ENCODE peak calls at places on chromosome 1, in nine cellular contexts. O, Y, I, T, B, Q, N, L and R are unnamed samples.

GRCh38 chr1:57672741-57673140 is 248.9 kb upstream of the DAB1 start:
- DNase-seq in B (no peak), N (no peak), Q (no peak), L (no peak), O (no peak), Y (no peak), T (no peak), I (no peak), R (no peak)

GRCh38 chr1:64505232-64505943 is 35.5 kb downstream of the CACHD1 start:
- DNase-seq in Y (no peak), O (no peak), B (no peak), I (peak; percentile 71), N (no peak), T (peak; percentile 63), Q (peak; percentile 73), L (peak; percentile 42), R (peak; percentile 53)

GRCh38 chr1:209863766-209864485 is 36.2 kb downstream of the UTP25 start:
- DNase-seq in I (no peak), O (peak; percentile 94), Y (no peak), B (no peak), T (no peak), Q (no peak), N (no peak), L (no peak), R (no peak)

GRCh38 chr1:175097361-175097760 is 29.7 kb downstream of the TNN start:
- DNase-seq in L (no peak), Y (no peak), O (no peak), I (no peak), T (no peak), N (no peak), B (no peak), Q (no peak), R (no peak)

GRCh38 chr1:22254756-22255155 is 111.9 kb upstream of the WNT4 start:
- DNase-seq in O (no peak), Y (no peak), T (no peak), Q (no peak), L (no peak), I (no peak), N (no peak), B (no peak), R (no peak)

GRCh38 chr1:162074548-162074947 is 5.1 kb downstream of the NOS1AP start:
- DNase-seq in N (no peak), I (no peak), O (no peak), T (no peak), L (peak; percentile 71), Q (no peak), Y (no peak), B (no peak), R (no peak)

GRCh38 chr1:200392625-200393185 is 17.1 kb downstream of the ZNF281 start:
- DNase-seq in I (no peak), B (no peak), Q (no peak), N (no peak), L (no peak), Y (no peak), T (no peak), O (no peak), R (no peak)

GRCh38 chr1:33680281-33680840 is 183.5 kb upstream of the HMGB4 start:
- DNase-seq in I (no peak), Y (no peak), L (no peak), O (no peak), B (no peak), T (no peak), N (no peak), Q (no peak), R (no peak)

GRCh38 chr1:58780586-58781452 is 3.0 kb downstream of the JUN start:
- DNase-seq in I (no peak), L (peak; percentile 39), Q (no peak), O (peak; percentile 16), T (peak; percentile 14), B (no peak), Y (peak; percentile 36), N (no peak), R (peak; percentile 26)

GRCh38 chr1:153390938-153391710 is at the start of gene S100A8:
- DNase-seq in Q (peak; percentile 88), Y (peak; percentile 19), T (no peak), I (no peak), L (no peak), O (no peak), B (no peak), N (peak; percentile 5), R (no peak)

GRCh38 chr1:73832276-73832825 is 365.6 kb downstream of the LRRIQ3 start:
- DNase-seq in Q (no peak), T (no peak), I (no peak), B (no peak), L (no peak), O (peak; percentile 86), Y (no peak), N (no peak), R (no peak)

GRCh38 chr1:241589524-241589923 is 50.6 kb downstream of the CHML start:
- DNase-seq in T (no peak), L (no peak), I (no peak), N (no peak), Q (no peak), B (no peak), Y (no peak), O (no peak), R (no peak)

GRCh38 chr1:221727146-221728036 is 14.5 kb downstream of the DUSP10 start:
- DNase-seq in B (no peak), I (no peak), O (no peak), N (no peak), T (no peak), Y (no peak), L (no peak), Q (no peak), R (no peak)

GRCh38 chr1:153553096-153553495 is 4.0 kb upstream of the S100A3 start:
- DNase-seq in T (no peak), I (no peak), O (no peak), Y (no peak), N (no peak), L (no peak), Q (no peak), B (no peak), R (no peak)

GRCh38 chr1:202254454-202255252 is 61.1 kb downstream of the LGR6 start:
- DNase-seq in Q (no peak), T (no peak), O (no peak), B (no peak), I (no peak), L (no peak), Y (no peak), N (no peak), R (peak; percentile 2)